ENCODE peak calls at places on chromosomes 1 and 21, in seven cellular contexts. A is astrocyte of the cerebellum, R is transverse colon, T is heart right ventricle, B is lower lobe of right lung, W is HCT116, J is astrocyte. G is an unnamed sample.

GRCh38 chr1:3071507-3072177 is 2.6 kb downstream of the PRDM16 start:
- DNase-seq in A (no peak), R (no peak), T (no peak), J (no peak), B (peak), W (no peak), G (no peak)

GRCh38 chr1:82848043-82848442 is 1047.3 kb downstream of the ADGRL2 start:
- DNase-seq in B (no peak), J (no peak), T (no peak), A (no peak), W (no peak), R (no peak), G (no peak)

GRCh38 chr1:67952071-67952470 is 98.4 kb downstream of the DIRAS3 start:
- DNase-seq in J (peak), R (no peak), T (no peak), B (no peak), W (no peak), A (peak), G (no peak)

GRCh38 chr1:234477373-234478151 is 1.4 kb downstream of the TARBP1 start:
- DNase-seq in T (no peak), J (no peak), W (no peak), R (no peak), B (no peak), A (no peak), G (no peak)

GRCh38 chr1:32215629-32216505 is 6.3 kb downstream of the TMEM234 start:
- DNase-seq in J (no peak), T (peak), R (peak), W (peak), A (no peak), B (peak), G (peak)

GRCh38 chr1:229888561-229889001 is 178.5 kb upstream of the GALNT2 start:
- DNase-seq in B (no peak), A (no peak), W (no peak), J (no peak), R (no peak), T (no peak), G (no peak)

GRCh38 chr21:16534408-16535099 is 804.8 kb downstream of the USP25 start:
- DNase-seq in R (peak), A (peak), W (no peak), J (peak), T (peak), B (no peak), G (peak)

GRCh38 chr1:78038491-78038939 is 7.3 kb upstream of the GIPC2 start:
- DNase-seq in R (no peak), J (peak), A (peak), W (no peak), B (no peak), T (no peak), G (peak)

GRCh38 chr1:173507847-173508209 is 30.7 kb downstream of the PRDX6 start:
- DNase-seq in T (no peak), W (no peak), A (no peak), B (no peak), J (no peak), R (no peak), G (no peak)

GRCh38 chr1:173508541-173508940 is 31.4 kb downstream of the PRDX6 start:
- DNase-seq in A (no peak), T (no peak), R (no peak), J (no peak), W (no peak), B (no peak), G (no peak)

GRCh38 chr1:173507205-173507846 is 30.2 kb downstream of the PRDX6 start:
- DNase-seq in T (no peak), B (no peak), R (no peak), A (peak), J (peak), W (peak), G (peak)

GRCh38 chr1:173506437-173506836 is 29.3 kb downstream of the PRDX6 start:
- DNase-seq in A (no peak), R (peak), B (no peak), T (no peak), J (no peak), W (peak), G (no peak)

DNA sequence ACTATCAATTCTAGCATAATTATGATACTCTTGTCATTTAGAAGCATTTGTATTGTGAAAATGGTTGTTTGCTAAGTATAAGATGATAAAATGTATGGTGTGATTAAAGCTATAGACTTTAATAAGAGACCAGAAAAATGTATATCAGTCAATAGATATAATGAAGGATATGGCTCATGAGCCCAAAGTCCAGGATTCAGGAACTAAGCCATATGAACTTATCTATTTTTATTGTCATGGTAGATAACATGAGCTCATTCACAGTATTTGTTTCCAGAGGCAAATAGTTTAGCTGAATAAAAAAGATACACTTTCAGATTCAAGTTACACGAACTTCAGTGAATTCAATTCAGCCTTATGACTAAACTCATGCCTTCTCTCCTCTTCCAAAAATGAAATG is 32.7 kb downstream of the PRDX6 start:
- DNase-seq in A (no peak), R (no peak), J (no peak), T (no peak), B (no peak), W (no peak), G (no peak)
- TF ChIP-seq CTCF in A (no peak), R (no peak), J (no peak), T (no peak), B (no peak), W (no peak), G (no peak)

GRCh38 chr1:156438278-156438987 is 62.1 kb downstream of the MEF2D start:
- DNase-seq in A (no peak), B (no peak), T (no peak), R (no peak), J (peak), W (no peak), G (peak)
- H3K4me3 ChIP-seq in A (no peak), B (no peak), T (no peak), R (no peak), J (no peak), W (no peak), G (no peak)

DNA sequence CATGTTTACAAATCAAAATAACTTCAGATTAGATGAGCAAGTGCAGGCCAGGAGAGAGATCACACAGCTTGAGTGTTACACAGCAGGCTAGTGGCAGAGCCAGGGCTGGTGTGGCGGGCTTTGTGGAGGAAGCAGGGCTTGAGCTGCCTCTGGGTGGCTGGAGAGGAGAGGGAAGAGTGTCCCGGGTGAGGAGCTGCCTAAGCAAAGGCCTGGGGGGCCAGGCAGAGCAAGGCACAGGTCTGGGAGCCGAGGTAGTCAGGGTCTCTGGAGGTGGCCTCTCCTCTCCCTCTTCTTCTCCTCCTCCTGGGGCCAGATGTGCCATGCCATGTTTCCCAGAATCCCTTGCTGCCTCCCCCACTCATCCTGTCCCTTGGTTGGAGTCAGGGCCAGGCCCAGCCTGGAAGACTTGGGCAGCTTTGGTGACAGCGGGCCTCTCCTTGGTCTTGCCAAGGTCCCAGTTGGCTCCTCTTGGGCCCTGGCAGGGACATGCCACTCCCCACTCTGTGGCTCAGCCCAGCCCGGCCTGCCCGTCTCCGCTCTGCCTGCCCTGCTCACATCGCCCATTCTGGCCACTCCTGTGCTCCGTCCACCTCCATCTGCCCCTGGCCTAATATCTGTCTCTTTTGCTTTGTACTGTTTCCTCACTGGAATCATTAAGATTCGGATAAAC is 70.3 kb downstream of the PTPRU start:
- DNase-seq in B (no peak), T (no peak), J (no peak), R (no peak), W (no peak), A (no peak), G (no peak)
- TF ChIP-seq CTCF in B (no peak), T (no peak), J (no peak), R (no peak), W (no peak), A (no peak), G (no peak)

GRCh38 chr1:80533775-80534314 is 1266.9 kb upstream of the ADGRL2 start:
- DNase-seq in J (no peak), A (no peak), R (no peak), T (no peak), B (no peak), W (no peak), G (no peak)

GRCh38 chr1:80536464-80536863 is 1264.3 kb upstream of the ADGRL2 start:
- DNase-seq in B (no peak), J (no peak), R (no peak), A (no peak), T (no peak), W (no peak), G (no peak)

GRCh38 chr1:80533178-80533577 is 1267.6 kb upstream of the ADGRL2 start:
- DNase-seq in W (no peak), A (no peak), B (no peak), J (no peak), T (no peak), R (no peak), G (no peak)

GRCh38 chr1:80534606-80535360 is 1266.0 kb upstream of the ADGRL2 start:
- DNase-seq in B (no peak), W (peak), A (no peak), R (no peak), J (peak), T (no peak), G (no peak)

GRCh38 chr1:80535446-80535845 is 1265.3 kb upstream of the ADGRL2 start:
- DNase-seq in A (no peak), J (no peak), R (no peak), W (no peak), T (no peak), B (no peak), G (no peak)
- H3K4me3 ChIP-seq in A (no peak), J (no peak), R (no peak), W (no peak), T (no peak), B (no peak), G (no peak)

GRCh38 chr1:19582318-19582717 is 61.8 kb upstream of the NBL1 start:
- DNase-seq in J (no peak), B (peak), W (peak), A (no peak), R (peak), T (peak), G (no peak)
- TF ChIP-seq CTCF in J (peak), B (peak), W (peak), A (peak), R (peak), T (peak), G (peak)

GRCh38 chr1:145885738-145886287 is at the start of gene ANKRD35:
- DNase-seq in R (peak), J (peak), T (peak), W (peak), A (no peak), B (peak), G (peak)
- H3K4me3 ChIP-seq in R (peak), J (peak), T (peak), W (peak), A (peak), B (peak), G (peak)

GRCh38 chr1:19165501-19165900 is 44.6 kb downstream of the UBR4 start:
- DNase-seq in R (peak), W (no peak), T (no peak), A (no peak), B (no peak), J (peak), G (peak)
- TF ChIP-seq CTCF in R (no peak), W (no peak), T (no peak), A (no peak), B (no peak), J (no peak), G (no peak)

DNA sequence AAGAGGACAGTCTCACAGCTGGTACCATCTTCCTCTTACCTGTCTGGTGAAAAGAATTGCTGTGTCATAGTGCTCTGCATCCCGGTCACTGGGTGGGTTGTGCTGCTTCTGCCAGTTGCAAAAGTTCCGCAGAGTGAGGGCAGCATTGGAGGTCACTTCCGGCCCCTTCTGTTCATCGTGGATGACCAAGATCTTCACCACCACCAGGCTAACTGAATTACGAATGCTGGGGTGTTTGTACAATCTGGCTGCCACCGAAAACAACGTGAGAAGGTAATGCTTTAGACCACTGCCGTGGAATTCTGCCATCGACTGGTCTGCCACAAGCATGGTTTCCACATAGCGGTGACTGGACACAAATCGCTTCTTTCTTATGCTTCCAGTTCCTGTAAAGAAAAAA is 2.9 kb downstream of the ADAMTS1 start:
- DNase-seq in B (no peak), T (no peak), R (no peak), A (no peak), J (no peak), W (no peak), G (peak)
- H3K4me3 ChIP-seq in B (peak), T (peak), R (peak), A (peak), J (peak), W (no peak), G (peak)

GRCh38 chr1:51535006-51535592 is 16.0 kb upstream of the EPS15 start:
- DNase-seq in R (peak), W (peak), J (peak), B (no peak), A (peak), T (no peak), G (peak)
- TF ChIP-seq CTCF in R (peak), W (peak), J (peak), B (peak), A (peak), T (peak), G (peak)

G was measured in AG10803.